ENCODE peak calls at places on chromosomes 5 and 9, in seven cellular contexts. E is activated naive CD8-positive, alpha-beta T cell treated with anti-CD3 and anti-CD28 coated beads for 36 hours; D is neural crest cell; I is NCI-H460; U is AG08396; L is AG09309; V is NCI-H345. W is an unnamed sample.

GRCh38 chr9:131423171-131423581 is 29.3 kb downstream of the PRRC2B start:
- DNase-seq in D (no peak), V (no peak), L (no peak), U (peak; percentile 83), E (peak; percentile 30), I (no peak), W (peak; percentile 82)

GRCh38 chr9:91799113-91799735 is 150.8 kb downstream of the ROR2 start:
- DNase-seq in V (no peak), L (no peak), E (no peak), U (no peak), I (no peak), D (no peak), W (no peak)

GRCh38 chr9:136053757-136054142 is 41.3 kb downstream of the NACC2 start:
- DNase-seq in U (no peak), E (no peak), V (no peak), D (no peak), L (no peak), I (no peak), W (no peak)

GRCh38 chr9:97554566-97555075 is 53.2 kb downstream of the TMOD1 start:
- DNase-seq in U (no peak), E (no peak), L (no peak), D (no peak), V (no peak), I (no peak), W (no peak)

GRCh38 chr9:99285965-99286364 is 63.9 kb downstream of the SEC61B start:
- DNase-seq in V (no peak), I (no peak), U (no peak), E (no peak), D (no peak), L (no peak), W (no peak)

GRCh38 chr9:15423328-15423985 is 781 bp downstream of the SNAPC3 start:
- DNase-seq in V (peak; percentile 12), U (peak; percentile 54), I (no peak), L (no peak), D (no peak), E (no peak), W (no peak)

GRCh38 chr5:133341915-133342710 is 270.2 kb downstream of the FSTL4 start:
- DNase-seq in E (no peak), I (no peak), V (no peak), U (no peak), L (no peak), D (no peak), W (no peak)

GRCh38 chr9:32942755-32943460 is 58.5 kb downstream of the APTX start:
- DNase-seq in I (no peak), E (no peak), L (no peak), V (no peak), U (no peak), D (no peak), W (no peak)

GRCh38 chr5:134226441-134227192 is 744 bp upstream of the PPP2CA start:
- DNase-seq in D (no peak), U (no peak), I (no peak), E (no peak), L (no peak), V (peak; percentile 70), W (no peak)

GRCh38 chr9:131259432-131259885 is 16.9 kb downstream of the FAM78A start:
- DNase-seq in I (no peak), U (no peak), L (no peak), V (no peak), E (no peak), D (no peak), W (no peak)

GRCh38 chr5:94009161-94009560 is 267.8 kb upstream of the POU5F2 start:
- DNase-seq in U (no peak), D (no peak), E (no peak), L (no peak), I (no peak), V (no peak), W (no peak)

GRCh38 chr5:123098767-123099513 is 9.9 kb downstream of the PRDM6 start:
- DNase-seq in I (no peak), D (no peak), U (peak; percentile 36), E (no peak), V (no peak), L (no peak), W (peak; percentile 84)

GRCh38 chr9:132164604-132165362 is 2.9 kb downstream of the NTNG2 start:
- DNase-seq in L (no peak), I (no peak), V (no peak), D (no peak), E (no peak), U (no peak), W (no peak)

GRCh38 chr9:108671156-108671555 is 184.6 kb downstream of the ACTL7B start:
- DNase-seq in U (no peak), E (no peak), I (peak; percentile 6), L (no peak), V (no peak), D (no peak), W (peak; percentile 49)

GRCh38 chr5:129361441-129362025 is 98.6 kb upstream of the ADAMTS19 start:
- DNase-seq in I (peak; percentile 5), D (no peak), L (no peak), E (no peak), U (no peak), V (no peak), W (peak; percentile 44)

GRCh38 chr5:150503977-150504620 is 3.8 kb upstream of the NDST1 start:
- DNase-seq in U (peak; percentile 41), D (no peak), E (no peak), I (no peak), L (no peak), V (no peak), W (no peak)

GRCh38 chr9:121440265-121440664 is 59.4 kb downstream of the GGTA1 start:
- DNase-seq in I (peak; percentile 25), U (peak; percentile 40), L (no peak), V (no peak), E (no peak), D (no peak), W (no peak)

GRCh38 chr5:87780831-87781760 is 368.4 kb upstream of the CCNH start:
- DNase-seq in D (peak; percentile 83), I (peak; percentile 88), E (peak; percentile 66), U (peak; percentile 61), V (peak; percentile 85), L (peak; percentile 44), W (peak; percentile 93)

GRCh38 chr5:102867999-102868662 is 113.0 kb downstream of the PAM start:
- DNase-seq in E (no peak), U (peak; percentile 16), I (no peak), D (no peak), V (no peak), L (no peak), W (no peak)